ENCODE peak calls at places on chromosome 2, in nine cellular contexts. J is HFFc6; K is PC-9; T is activated CD8-positive, alpha-beta T cell treated with anti-CD3 and anti-CD28 coated beads for 36 hours; M is bronchial epithelial cell; Y is stomach; A is GM20000; L is cardiac muscle cell; F is A549. N is an unnamed sample.
A peak's percentile ranks its signal among the peaks of the same experiment; 100 is the strongest.

GRCh38 chr2:157785200-157785599 is 90.9 kb downstream of the ACVR1 start:
- DNase-seq in A (no peak), K (no peak), L (no peak), F (no peak), T (no peak), Y (no peak), M (peak; percentile 65), J (no peak), N (no peak)

GRCh38 chr2:112183327-112184025 is 45.3 kb downstream of the FBLN7 start:
- DNase-seq in Y (no peak), M (no peak), F (no peak), L (no peak), K (no peak), T (peak; percentile 27), J (no peak), A (no peak), N (no peak)

GRCh38 chr2:237154894-237155851 is 69.5 kb downstream of the COPS8 start:
- DNase-seq in F (no peak), A (peak; percentile 51), J (no peak), L (no peak), T (peak; percentile 83), Y (no peak), K (no peak), M (no peak), N (no peak)

GRCh38 chr2:53561155-53561554 is 206.4 kb upstream of the CHAC2 start:
- DNase-seq in A (no peak), K (no peak), J (no peak), M (no peak), T (no peak), L (no peak), Y (no peak), F (no peak), N (no peak)

GRCh38 chr2:218033590-218034496 is 31.0 kb upstream of the TNS1 start:
- DNase-seq in K (no peak), A (peak; percentile 26), J (no peak), F (no peak), T (no peak), L (peak; percentile 54), Y (no peak), M (no peak), N (no peak)

GRCh38 chr2:60550151-60550983 is 3.1 kb downstream of the BCL11A start:
- DNase-seq in J (peak; percentile 67), K (no peak), F (peak; percentile 65), A (peak; percentile 87), T (peak; percentile 75), Y (peak; percentile 79), L (peak; percentile 90), M (peak; percentile 74), N (peak; percentile 87)

GRCh38 chr2:86038291-86039081 is 67.2 kb downstream of the POLR1A start:
- DNase-seq in T (peak; percentile 84), Y (peak; percentile 21), M (no peak), A (no peak), J (peak; percentile 32), K (no peak), L (no peak), F (no peak), N (no peak)

GRCh38 chr2:235658371-235659174 is 164.7 kb downstream of the AGAP1 start:
- DNase-seq in K (no peak), M (no peak), F (no peak), J (no peak), L (no peak), Y (no peak), A (no peak), T (no peak), N (no peak)

GRCh38 chr2:33236457-33236856 is 240.0 kb upstream of the RASGRP3 start:
- DNase-seq in Y (no peak), K (no peak), L (no peak), J (peak; percentile 59), A (no peak), T (no peak), F (no peak), M (peak; percentile 61), N (no peak)

DNA sequence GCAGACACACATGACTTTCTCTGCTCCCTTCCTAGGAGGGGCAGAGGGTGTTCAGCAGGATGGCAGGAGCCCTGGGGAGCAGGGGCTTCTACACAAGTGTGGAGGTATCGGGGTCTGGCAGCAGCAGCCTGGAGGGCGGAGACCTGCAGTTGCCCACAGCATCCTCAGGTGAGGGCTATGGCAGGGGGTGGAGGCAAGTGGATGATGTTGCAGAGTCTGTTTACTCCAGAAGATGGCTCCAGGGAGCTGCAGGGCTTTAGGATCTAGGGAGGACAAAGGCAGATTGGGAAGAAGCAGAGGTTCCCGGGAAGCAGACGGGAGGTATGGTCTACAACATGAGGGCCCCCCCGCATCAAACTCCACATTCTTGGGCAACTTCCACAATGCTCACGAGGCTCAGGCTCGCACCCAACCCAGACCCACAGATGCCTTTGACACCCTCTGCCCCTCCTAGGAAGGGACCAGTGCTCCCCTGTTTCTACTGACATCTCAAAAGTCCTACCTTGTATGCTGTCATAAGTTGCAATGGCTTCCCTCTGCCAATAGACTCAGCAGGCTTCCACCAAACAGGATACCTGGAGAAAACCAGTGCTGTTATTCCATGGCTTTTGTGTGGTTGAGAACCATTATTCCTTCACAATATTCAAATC is 12.0 kb upstream of the ATP6V1C2 start:
- DNase-seq in Y (no peak), K (peak; percentile 51), M (peak; percentile 52), J (peak; percentile 16), A (no peak), L (peak; percentile 37), F (peak; percentile 47), T (no peak), N (peak; percentile 26)
- TF ChIP-seq CTCF in Y (no peak), K (peak; percentile 73), M (peak; percentile 79), J (peak; percentile 62), A (peak; percentile 19), L (peak; percentile 44), F (peak; percentile 55), T (no peak), N (no peak)

GRCh38 chr2:75716406-75716805 is 5.7 kb upstream of the GCFC2 start:
- DNase-seq in M (no peak), K (no peak), Y (no peak), A (no peak), L (no peak), F (no peak), T (no peak), J (no peak), N (no peak)
- TF ChIP-seq CTCF in M (no peak), K (no peak), Y (no peak), A (no peak), L (peak; percentile 7), F (peak; percentile 39), T (no peak), J (peak; percentile 27), N (no peak)

GRCh38 chr2:9377461-9378097 is 45.7 kb downstream of the ITGB1BP1 start:
- DNase-seq in F (no peak), A (no peak), Y (no peak), L (no peak), T (no peak), J (no peak), K (no peak), M (no peak), N (no peak)

GRCh38 chr2:9374071-9374730 is 49.1 kb downstream of the ITGB1BP1 start:
- DNase-seq in Y (no peak), A (no peak), F (no peak), M (no peak), L (no peak), J (no peak), T (no peak), K (no peak), N (no peak)

GRCh38 chr2:9378433-9379371 is 44.6 kb downstream of the ITGB1BP1 start:
- DNase-seq in M (peak; percentile 28), A (no peak), J (peak; percentile 63), F (peak; percentile 82), T (no peak), Y (no peak), L (no peak), K (no peak), N (peak; percentile 31)

GRCh38 chr2:9373505-9373904 is 49.8 kb downstream of the ITGB1BP1 start:
- DNase-seq in F (no peak), J (no peak), L (no peak), A (no peak), T (no peak), M (no peak), Y (peak; percentile 41), K (no peak), N (no peak)

GRCh38 chr2:9375857-9376428 is 47.4 kb downstream of the ITGB1BP1 start:
- DNase-seq in M (no peak), K (no peak), T (no peak), J (no peak), Y (no peak), A (no peak), L (no peak), F (no peak), N (no peak)
- TF ChIP-seq CTCF in M (no peak), K (no peak), T (no peak), J (no peak), Y (no peak), A (peak; percentile 56), L (no peak), F (no peak), N (no peak)

GRCh38 chr2:234595829-234596228 is 98.9 kb upstream of the ARL4C start:
- DNase-seq in L (no peak), Y (no peak), M (no peak), K (no peak), J (peak; percentile 35), F (no peak), T (no peak), A (no peak), N (no peak)
- TF ChIP-seq CTCF in L (no peak), Y (no peak), M (no peak), K (no peak), J (no peak), F (no peak), T (no peak), A (no peak), N (no peak)

DNA sequence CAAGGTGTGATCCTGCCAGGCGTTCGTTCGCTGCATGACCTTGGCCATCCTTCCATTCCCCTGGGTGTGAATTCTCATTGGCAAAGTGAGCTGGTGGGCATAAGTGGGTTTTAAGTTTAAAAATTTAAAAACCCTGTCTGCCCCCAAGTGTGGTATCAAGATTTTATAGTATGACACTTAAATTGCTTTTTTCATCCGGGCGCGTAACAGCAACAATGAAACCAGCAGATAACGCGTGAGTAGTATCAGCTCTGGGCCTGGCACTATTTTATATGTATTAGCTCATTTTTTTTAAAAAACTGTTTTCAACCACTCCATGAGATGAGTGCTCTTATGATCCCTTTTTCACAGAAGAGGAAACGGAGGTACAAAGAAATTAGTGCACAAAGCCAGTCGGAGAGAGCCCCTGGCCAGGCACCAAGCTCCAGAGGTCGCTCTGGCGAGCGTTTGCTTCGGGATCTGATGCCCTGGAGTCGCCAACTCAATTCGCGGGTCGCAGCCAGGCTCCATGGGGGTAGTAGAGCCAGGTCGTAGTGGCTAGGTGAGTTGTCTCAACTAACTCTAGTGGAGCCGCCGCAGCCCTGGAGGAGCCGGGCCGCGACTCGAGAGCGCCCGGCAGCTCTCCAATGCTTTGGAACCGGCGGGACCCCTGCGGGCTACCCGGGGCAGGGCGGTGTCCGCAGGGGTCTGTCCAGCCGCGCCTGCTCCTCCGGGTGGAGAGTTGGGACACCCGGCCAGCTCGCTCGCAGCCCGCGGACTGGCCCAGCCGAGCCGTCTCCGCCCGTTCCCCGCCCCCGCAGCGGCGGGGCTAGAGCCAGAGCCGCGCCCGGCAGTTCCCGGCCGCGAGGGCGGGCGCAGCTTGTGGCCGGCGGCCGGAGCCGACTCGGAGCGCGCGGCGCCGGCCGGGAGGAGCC is at the start of gene IL1R1:
- DNase-seq in M (peak; percentile 55), F (peak; percentile 67), A (peak; percentile 67), L (peak; percentile 88), K (peak; percentile 76), T (no peak), Y (peak; percentile 84), J (peak; percentile 55), N (peak; percentile 81)
- TF ChIP-seq CTCF in M (peak; percentile 13), F (no peak), A (no peak), L (no peak), K (no peak), T (no peak), Y (no peak), J (peak; percentile 15), N (no peak)

N was measured in testis.